ENCODE peak calls at places on chromosome 9, in four cellular contexts. U is HEK293T, Y is choroid plexus epithelial cell, H is RWPE1. G is an unnamed sample.

GRCh38 chr9:82170871-82171270 is 182.3 kb downstream of the SPATA31D1 start:
- DNase-seq in Y (peak; percentile 47), H (no peak), U (no peak), G (no peak)

GRCh38 chr9:120868676-120869359 is 8.2 kb downstream of the PHF19 start:
- DNase-seq in H (peak; percentile 99), U (peak; percentile 96), Y (peak; percentile 98), G (peak; percentile 84)

GRCh38 chr9:104740596-104740995 is 6.9 kb upstream of the NIPSNAP3A start:
- DNase-seq in Y (peak; percentile 55), U (no peak), H (peak; percentile 58), G (no peak)

GRCh38 chr9:126658964-126659555 is 45.3 kb downstream of the LMX1B start:
- DNase-seq in U (no peak), Y (no peak), H (no peak), G (no peak)

GRCh38 chr9:116437411-116438370 is 249.4 kb upstream of the TRIM32 start:
- DNase-seq in U (peak; percentile 12), H (no peak), Y (no peak), G (no peak)

GRCh38 chr9:126450537-126451205 is 124.0 kb downstream of the MVB12B start:
- DNase-seq in U (no peak), Y (no peak), H (no peak), G (no peak)

GRCh38 chr9:69470186-69470977 is 145.4 kb downstream of the ENTREP1 start:
- DNase-seq in U (no peak), Y (no peak), H (no peak), G (no peak)

GRCh38 chr9:78030553-78031270 is 899 bp downstream of the GNAQ start:
- DNase-seq in Y (peak; percentile 49), H (peak; percentile 28), U (peak; percentile 50), G (no peak)

GRCh38 chr9:101478444-101478843 is 42.9 kb upstream of the ALDOB start:
- DNase-seq in U (no peak), Y (no peak), H (no peak), G (no peak)

GRCh38 chr9:129328357-129329103 is 150.5 kb upstream of the IER5L start:
- DNase-seq in U (no peak), Y (peak; percentile 74), H (no peak), G (no peak)

GRCh38 chr9:131999692-132000551 is 79.7 kb downstream of the MED27 start:
- DNase-seq in H (peak; percentile 73), Y (peak; percentile 91), U (no peak), G (no peak)

GRCh38 chr9:128081052-128081451 is 13.0 kb downstream of the SLC25A25 start:
- DNase-seq in Y (peak; percentile 99), H (no peak), U (no peak), G (no peak)

GRCh38 chr9:21412109-21412508 is 3.2 kb downstream of the IFNA8 start:
- DNase-seq in U (no peak), Y (no peak), H (no peak), G (no peak)

GRCh38 chr9:8382266-8382665 is 582.7 kb upstream of the DMAC1 start:
- DNase-seq in Y (no peak), H (no peak), U (no peak), G (no peak)

GRCh38 chr9:74496819-74497749 is at the start of gene RORB:
- DNase-seq in Y (peak; percentile 71), H (peak; percentile 24), U (peak; percentile 84), G (no peak)

GRCh38 chr9:35733109-35733541 is 659 bp downstream of the CREB3 start:
- DNase-seq in H (peak; percentile 87), Y (peak; percentile 85), U (peak; percentile 52), G (no peak)

GRCh38 chr9:4301971-4302427 is 2.1 kb upstream of the GLIS3 start:
- DNase-seq in U (no peak), H (peak; percentile 53), Y (peak; percentile 96), G (no peak)

GRCh38 chr9:133201424-133202144 is 7.5 kb downstream of the OBP2B start:
- DNase-seq in H (no peak), U (no peak), Y (no peak), G (no peak)

GRCh38 chr9:91060520-91061343 is 259.1 kb downstream of the SYK start:
- DNase-seq in H (peak; percentile 97), U (no peak), Y (peak; percentile 99), G (no peak)

GRCh38 chr9:109742759-109743388 is 37.1 kb upstream of the PALM2AKAP2 start:
- DNase-seq in H (no peak), U (no peak), Y (peak; percentile 60), G (no peak)

GRCh38 chr9:97930972-97931371 is 7.0 kb downstream of the HEMGN start:
- DNase-seq in Y (no peak), H (no peak), U (no peak), G (no peak)

G was measured in iPS DF 6.9.